ENCODE peak calls at places on chromosomes 2 and 18, in four cellular contexts. One of them, this sample, is unnamed.
A peak's percentile ranks its signal among the peaks of the same experiment; 100 is the strongest.

GRCh38 chr2:233817305-233817980 is 36.9 kb downstream of the HJURP start:
- DNase-seq in SW 1271: no peak
- DNase-seq in kidney epithelial cell: no peak
- DNase-seq in AG08396: no peak
- DNase-seq in this sample: no peak

GRCh38 chr2:220556658-220557057 is 929.2 kb downstream of the SLC4A3 start:
- DNase-seq in SW 1271: no peak
- DNase-seq in kidney epithelial cell: peak; percentile 43
- DNase-seq in AG08396: peak; percentile 35
- DNase-seq in this sample: no peak

GRCh38 chr2:30679416-30680088 is 127.7 kb downstream of the CAPN13 start:
- DNase-seq in SW 1271: no peak
- DNase-seq in kidney epithelial cell: no peak
- DNase-seq in AG08396: peak; percentile 61
- DNase-seq in this sample: no peak

GRCh38 chr2:224734949-224735348 is 18.8 kb upstream of the CCDC195 start:
- DNase-seq in SW 1271: no peak
- DNase-seq in kidney epithelial cell: no peak
- DNase-seq in AG08396: no peak
- DNase-seq in this sample: no peak

GRCh38 chr2:233756429-233757081 is 3.5 kb upstream of the UGT1A1 start:
- DNase-seq in SW 1271: no peak
- DNase-seq in kidney epithelial cell: no peak
- DNase-seq in AG08396: no peak
- DNase-seq in this sample: no peak

GRCh38 chr2:238235331-238235732 is 4.5 kb downstream of the HES6 start:
- DNase-seq in SW 1271: no peak
- DNase-seq in kidney epithelial cell: no peak
- DNase-seq in AG08396: peak; percentile 62
- DNase-seq in this sample: no peak

GRCh38 chr2:222794585-222795579 is 66.0 kb upstream of the ACSL3 start:
- DNase-seq in SW 1271: no peak
- DNase-seq in kidney epithelial cell: no peak
- DNase-seq in AG08396: no peak
- DNase-seq in this sample: no peak

GRCh38 chr2:149885468-149885867 is 297.9 kb upstream of the MMADHC start:
- DNase-seq in SW 1271: no peak
- DNase-seq in kidney epithelial cell: no peak
- DNase-seq in AG08396: no peak
- DNase-seq in this sample: no peak

GRCh38 chr2:233966388-233966787 is 49.2 kb downstream of the TRPM8 start:
- DNase-seq in SW 1271: no peak
- DNase-seq in kidney epithelial cell: no peak
- DNase-seq in AG08396: peak; percentile 26
- DNase-seq in this sample: no peak

GRCh38 chr18:58761241-58761969 is 90.1 kb downstream of the MALT1 start:
- DNase-seq in SW 1271: no peak
- DNase-seq in kidney epithelial cell: no peak
- DNase-seq in AG08396: no peak
- DNase-seq in this sample: no peak

GRCh38 chr2:30252723-30253688 is 21.7 kb downstream of the LBH start:
- DNase-seq in SW 1271: peak; percentile 15
- DNase-seq in kidney epithelial cell: no peak
- DNase-seq in AG08396: peak; percentile 66
- DNase-seq in this sample: peak; percentile 82

GRCh38 chr18:31977270-31977872 is 34.4 kb upstream of the TRAPPC8 start:
- DNase-seq in SW 1271: peak; percentile 8
- DNase-seq in kidney epithelial cell: no peak
- DNase-seq in AG08396: peak; percentile 52
- DNase-seq in this sample: no peak

GRCh38 chr2:218583983-218584850 is 15.6 kb downstream of the CNOT9 start:
- DNase-seq in SW 1271: no peak
- DNase-seq in kidney epithelial cell: no peak
- DNase-seq in AG08396: no peak
- DNase-seq in this sample: no peak

GRCh38 chr2:202035089-202035940 is 1.7 kb downstream of the FZD7 start:
- DNase-seq in SW 1271: no peak
- DNase-seq in kidney epithelial cell: no peak
- DNase-seq in AG08396: peak; percentile 53
- DNase-seq in this sample: peak; percentile 67

GRCh38 chr2:61419129-61419528 is 51.8 kb downstream of the USP34 start:
- DNase-seq in SW 1271: no peak
- DNase-seq in kidney epithelial cell: no peak
- DNase-seq in AG08396: no peak
- DNase-seq in this sample: no peak

GRCh38 chr2:229980440-229981184 is 58.3 kb downstream of the FBXO36 start:
- DNase-seq in SW 1271: peak; percentile 71
- DNase-seq in kidney epithelial cell: no peak
- DNase-seq in AG08396: peak; percentile 55
- DNase-seq in this sample: no peak

GRCh38 chr2:239498981-239499633 is 98.3 kb upstream of the HDAC4 start:
- DNase-seq in SW 1271: no peak
- DNase-seq in kidney epithelial cell: no peak
- DNase-seq in AG08396: no peak
- DNase-seq in this sample: no peak

GRCh38 chr2:168090366-168091019 is 156.9 kb downstream of the STK39 start:
- DNase-seq in SW 1271: no peak
- DNase-seq in kidney epithelial cell: no peak
- DNase-seq in AG08396: no peak
- DNase-seq in this sample: no peak

GRCh38 chr2:126482582-126483464 is 173.1 kb upstream of the GYPC start:
- DNase-seq in SW 1271: peak; percentile 13
- DNase-seq in kidney epithelial cell: no peak
- DNase-seq in AG08396: no peak
- DNase-seq in this sample: no peak

GRCh38 chr2:200585730-200586643 is at the start of gene AOX1:
- DNase-seq in SW 1271: no peak
- DNase-seq in kidney epithelial cell: no peak
- DNase-seq in AG08396: peak; percentile 65
- DNase-seq in this sample: no peak

GRCh38 chr18:58221060-58221725 is 177.2 kb downstream of the NEDD4L start:
- DNase-seq in SW 1271: peak; percentile 94
- DNase-seq in kidney epithelial cell: peak; percentile 92
- DNase-seq in AG08396: no peak
- DNase-seq in this sample: peak; percentile 61

GRCh38 chr2:99190548-99190947 is 9.6 kb downstream of the MRPL30 start:
- DNase-seq in SW 1271: no peak
- DNase-seq in kidney epithelial cell: no peak
- DNase-seq in AG08396: no peak
- DNase-seq in this sample: no peak

GRCh38 chr2:142750858-142751257 is 126.6 kb upstream of the KYNU start:
- DNase-seq in SW 1271: no peak
- DNase-seq in kidney epithelial cell: no peak
- DNase-seq in AG08396: no peak
- DNase-seq in this sample: no peak